ENCODE peak calls at places on chromosomes 1 and 21, in four cellular contexts. L is HepG2, X is IMR-90, U is A549. Q is an unnamed sample.

GRCh38 chr21:38954450-38955059 is 148.8 kb downstream of the ETS2 start:
- DNase-seq in X (no peak), L (no peak), U (no peak), Q (no peak)

GRCh38 chr1:201296371-201296770 is 13.1 kb downstream of the PKP1 start:
- DNase-seq in L (no peak), U (no peak), X (no peak), Q (no peak)

GRCh38 chr1:196997428-196997827 is 20.1 kb downstream of the CFHR5 start:
- DNase-seq in U (no peak), L (no peak), X (peak), Q (no peak)

GRCh38 chr1:188169971-188170370 is 1341.2 kb downstream of the PLA2G4A start:
- DNase-seq in U (no peak), L (no peak), X (no peak), Q (no peak)

GRCh38 chr1:232767381-232768074 is 37.7 kb upstream of the MAP10 start:
- DNase-seq in X (peak), U (peak), L (no peak), Q (peak)

GRCh38 chr1:182811975-182812727 is 22.6 kb downstream of the NPL start:
- DNase-seq in U (no peak), X (no peak), L (no peak), Q (no peak)

GRCh38 chr21:38858429-38859205 is 52.9 kb downstream of the ETS2 start:
- DNase-seq in L (no peak), X (peak), U (no peak), Q (no peak)

GRCh38 chr1:6348511-6349191 is 44.9 kb downstream of the ACOT7 start:
- DNase-seq in L (no peak), U (peak), X (peak), Q (no peak)

GRCh38 chr1:21217812-21218596 is 41.3 kb upstream of the EIF4G3 start:
- DNase-seq in L (peak), X (peak), U (peak), Q (peak)

GRCh38 chr1:182723195-182723594 is 38.8 kb upstream of the RGS8 start:
- DNase-seq in L (no peak), U (no peak), X (no peak), Q (no peak)

GRCh38 chr1:178530037-178530402 is 17.1 kb downstream of the TEX35 start:
- DNase-seq in U (peak), X (peak), L (peak), Q (no peak)

GRCh38 chr1:6464514-6464836 is 1.5 kb downstream of the TNFRSF25 start:
- DNase-seq in X (no peak), L (peak), U (peak), Q (no peak)

GRCh38 chr1:48572632-48573258 is 100.7 kb upstream of the SPATA6 start:
- DNase-seq in U (peak), L (peak), X (peak), Q (peak)

GRCh38 chr21:40671721-40672120 is 175.2 kb downstream of the DSCAM start:
- DNase-seq in U (no peak), X (no peak), L (no peak), Q (no peak)

GRCh38 chr1:36962991-36963390 is 71.3 kb downstream of the GRIK3 start:
- DNase-seq in U (no peak), X (no peak), L (no peak), Q (no peak)

GRCh38 chr1:210558302-210558701 is 229.6 kb downstream of the HHAT start:
- DNase-seq in U (no peak), L (no peak), X (peak), Q (peak)

GRCh38 chr1:79982218-79982617 is 975.7 kb upstream of the ADGRL4 start:
- DNase-seq in U (no peak), X (peak), L (no peak), Q (no peak)

GRCh38 chr1:24584103-24584764 is 28.3 kb downstream of the NCMAP start:
- DNase-seq in U (no peak), X (no peak), L (no peak), Q (no peak)

GRCh38 chr21:35343046-35343816 is 294.1 kb upstream of the RUNX1 start:
- DNase-seq in L (no peak), U (no peak), X (peak), Q (no peak)

GRCh38 chr21:45443595-45444181 is 38.7 kb downstream of the COL18A1 start:
- DNase-seq in X (no peak), L (no peak), U (no peak), Q (no peak)

GRCh38 chr1:234884701-234885100 is 243.9 kb downstream of the TOMM20 start:
- DNase-seq in L (no peak), X (no peak), U (no peak), Q (no peak)

GRCh38 chr1:182056596-182057366 is 4.7 kb downstream of the ZNF648 start:
- DNase-seq in L (no peak), X (no peak), U (no peak), Q (no peak)

GRCh38 chr1:97088386-97088785 is 366.8 kb downstream of the PTBP2 start:
- DNase-seq in X (no peak), U (no peak), L (no peak), Q (no peak)

GRCh38 chr1:47708658-47709301 is 270.9 kb downstream of the FOXD2 start:
- DNase-seq in L (no peak), X (no peak), U (peak), Q (peak)

GRCh38 chr1:151713874-151714273 is 2.7 kb downstream of the CELF3 start:
- DNase-seq in L (no peak), U (no peak), X (no peak), Q (no peak)

GRCh38 chr1:83500987-83501591 is 497.8 kb downstream of the TTLL7 start:
- DNase-seq in X (no peak), U (no peak), L (no peak), Q (no peak)

GRCh38 chr1:14742181-14742980 is 143.9 kb downstream of the KAZN start:
- DNase-seq in X (peak), U (peak), L (peak), Q (no peak)

GRCh38 chr1:245060684-245061374 is 94.0 kb upstream of the KIF26B start:
- DNase-seq in X (peak), L (peak), U (peak), Q (no peak)

GRCh38 chr1:56799605-56800398 is 19.4 kb downstream of the FYB2 start:
- DNase-seq in X (peak), L (no peak), U (no peak), Q (no peak)

GRCh38 chr1:24540906-24541710 is 14.8 kb upstream of the NCMAP start:
- DNase-seq in L (peak), X (peak), U (peak), Q (no peak)

GRCh38 chr1:86183711-86184252 is 27.2 kb upstream of the COL24A1 start:
- DNase-seq in L (no peak), U (no peak), X (peak), Q (no peak)

GRCh38 chr1:87210151-87210550 is 118.5 kb upstream of the LMO4 start:
- DNase-seq in L (no peak), U (no peak), X (peak), Q (no peak)

GRCh38 chr1:204975568-204976235 is 67.3 kb upstream of the CNTN2 start:
- DNase-seq in U (peak), X (peak), L (peak), Q (peak)

GRCh38 chr1:246198141-246198820 is 308.8 kb downstream of the SMYD3 start:
- DNase-seq in L (no peak), U (no peak), X (no peak), Q (no peak)

GRCh38 chr1:62299426-62300200 is 19.6 kb downstream of the KANK4 start:
- DNase-seq in U (no peak), L (peak), X (no peak), Q (no peak)

GRCh38 chr1:12087797-12088314 is 24.8 kb downstream of the TNFRSF8 start:
- DNase-seq in U (no peak), X (no peak), L (no peak), Q (no peak)

GRCh38 chr1:177392336-177392735 is 221.6 kb downstream of the BRINP2 start:
- DNase-seq in U (no peak), X (no peak), L (no peak), Q (no peak)

GRCh38 chr1:18703041-18703621 is 72.5 kb downstream of the PAX7 start:
- DNase-seq in L (peak), X (no peak), U (peak), Q (no peak)

GRCh38 chr1:51664412-51665240 is 47.7 kb downstream of the OSBPL9 start:
- DNase-seq in U (no peak), L (no peak), X (peak), Q (no peak)

DNA sequence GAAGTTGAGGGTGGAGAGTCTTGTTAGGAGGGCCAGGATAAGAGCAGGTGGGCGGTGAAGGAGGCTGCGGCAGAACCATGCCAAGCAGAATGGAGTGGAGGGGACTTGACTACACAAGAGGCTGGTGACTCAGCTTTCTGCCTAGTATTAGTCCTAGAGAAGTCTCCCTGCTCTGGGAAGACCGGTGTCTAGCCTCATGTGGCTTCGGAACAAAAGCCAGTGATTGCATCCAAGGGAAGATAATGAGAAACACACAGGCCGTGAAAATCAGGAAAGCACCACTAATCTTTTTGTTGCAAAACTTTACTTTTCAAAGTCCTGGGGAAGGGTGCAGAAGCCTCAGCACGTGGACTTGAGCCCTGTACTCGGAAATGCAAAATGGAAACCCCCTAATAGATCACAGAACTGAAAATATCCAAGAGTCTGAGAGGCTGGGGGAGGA is 31.3 kb downstream of the DDR2 start:
- DNase-seq in X (peak), U (no peak), L (no peak), Q (no peak)
- TF ChIP-seq BHLHE40 in X (no peak), U (no peak), L (no peak), Q (no peak)

GRCh38 chr1:111563619-111564018 is 56.0 kb upstream of the RAP1A start:
- DNase-seq in L (no peak), X (peak), U (peak), Q (no peak)
- TF ChIP-seq BHLHE40 in L (no peak), X (no peak), U (no peak), Q (no peak)

DNA sequence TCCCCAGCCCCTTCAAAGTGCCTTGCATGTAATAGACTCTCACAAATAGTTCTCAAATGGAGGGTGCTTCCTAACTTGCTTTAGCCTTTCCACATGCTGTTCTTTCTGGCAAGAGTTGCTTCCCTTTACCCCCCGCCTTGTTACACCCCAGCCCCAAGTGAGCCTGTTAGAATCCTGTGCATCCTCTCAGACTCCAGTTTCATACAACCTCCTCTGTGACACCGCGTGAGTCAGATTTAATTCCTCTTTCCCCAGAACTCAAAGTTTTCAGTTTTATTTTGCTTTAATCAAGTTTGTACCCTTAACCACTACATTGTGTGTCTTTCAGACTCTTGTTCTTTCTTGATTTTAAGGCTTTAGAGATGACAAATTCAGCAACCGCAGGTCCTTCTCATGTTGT is 234.5 kb upstream of the HOOK1 start:
- DNase-seq in U (no peak), X (no peak), L (no peak), Q (no peak)
- TF ChIP-seq BHLHE40 in U (no peak), X (no peak), L (no peak), Q (no peak)

GRCh38 chr1:42947965-42948732 is 10.5 kb downstream of the SLC2A1 start:
- DNase-seq in L (no peak), U (no peak), X (no peak), Q (no peak)
- TF ChIP-seq BHLHE40 in L (no peak), U (no peak), X (no peak), Q (no peak)

GRCh38 chr1:212982430-212983152 is 32.2 kb downstream of the VASH2 start:
- DNase-seq in U (no peak), X (peak), L (no peak), Q (no peak)
- TF ChIP-seq BHLHE40 in U (no peak), X (no peak), L (no peak), Q (no peak)

GRCh38 chr1:78577257-78578100 is 42.8 kb upstream of the IFI44L start:
- DNase-seq in U (no peak), X (peak), L (no peak), Q (no peak)
- TF ChIP-seq BHLHE40 in U (no peak), X (no peak), L (no peak), Q (no peak)

Q was measured in HEK293T.